ENCODE peak calls at places on chromosomes 6 and 20, in five cellular contexts. Y, A, E, J and N are unnamed samples.

GRCh38 chr6:149766156-149766768 is 16.7 kb downstream of the PCMT1 start:
- DNase-seq in Y (no peak), A (no peak), J (no peak), E (no peak), N (no peak)

GRCh38 chr6:3321042-3321441 is 62.3 kb downstream of the PSMG4 start:
- DNase-seq in E (no peak), A (peak; percentile 52), J (no peak), Y (no peak), N (no peak)

GRCh38 chr6:49332781-49333180 is 130.3 kb downstream of the MMUT start:
- DNase-seq in A (no peak), Y (no peak), E (no peak), J (no peak), N (no peak)

GRCh38 chr6:170288091-170288631 is 2.7 kb downstream of the DLL1 start:
- DNase-seq in E (no peak), J (no peak), Y (peak; percentile 48), A (peak; percentile 74), N (no peak)

GRCh38 chr6:38755207-38755606 is 40.1 kb downstream of the DNAH8 start:
- DNase-seq in Y (no peak), E (no peak), J (no peak), A (no peak), N (no peak)

GRCh38 chr6:109769213-109769612 is 78.1 kb downstream of the FIG4 start:
- DNase-seq in Y (no peak), J (no peak), E (no peak), A (no peak), N (no peak)

GRCh38 chr20:4059631-4060030 is 44.3 kb upstream of the RNF24 start:
- DNase-seq in Y (no peak), E (no peak), J (no peak), A (no peak), N (no peak)

GRCh38 chr20:23995905-23996666 is 7.5 kb upstream of the GGTLC1 start:
- DNase-seq in A (no peak), Y (no peak), E (peak; percentile 80), J (peak; percentile 44), N (peak; percentile 62)

GRCh38 chr6:146905313-146905712 is 298.9 kb upstream of the STXBP5 start:
- DNase-seq in J (no peak), A (no peak), E (no peak), Y (no peak), N (no peak)

GRCh38 chr20:50366270-50367103 is 143.7 kb upstream of the PTPN1 start:
- DNase-seq in E (no peak), Y (no peak), A (no peak), J (no peak), N (peak; percentile 69)

GRCh38 chr6:129186988-129187387 is 304.1 kb downstream of the LAMA2 start:
- DNase-seq in A (no peak), J (no peak), E (no peak), Y (no peak), N (no peak)

GRCh38 chr6:136792945-136793289 is 640 bp upstream of the MAP3K5 start:
- DNase-seq in J (peak; percentile 93), Y (peak; percentile 94), A (peak; percentile 99), E (peak; percentile 89), N (peak; percentile 96)

GRCh38 chr6:85580878-85581267 is 12.8 kb downstream of the SNX14 start:
- DNase-seq in J (peak; percentile 40), Y (peak; percentile 80), E (no peak), A (no peak), N (no peak)

GRCh38 chr6:11172501-11173337 is 59.7 kb downstream of the NEDD9 start:
- DNase-seq in E (peak; percentile 70), A (peak; percentile 91), J (peak; percentile 68), Y (peak; percentile 76), N (peak; percentile 61)

GRCh38 chr20:24629668-24630067 is 160.2 kb downstream of the SYNDIG1 start:
- DNase-seq in E (peak; percentile 31), A (no peak), J (no peak), Y (no peak), N (no peak)

GRCh38 chr20:54475334-54476287 is at the start of gene DOK5:
- DNase-seq in Y (peak; percentile 72), A (no peak), E (peak; percentile 54), J (peak; percentile 59), N (peak; percentile 57)

GRCh38 chr20:10322073-10323012 is 103.7 kb downstream of the SNAP25 start:
- DNase-seq in E (no peak), J (no peak), A (no peak), Y (no peak), N (no peak)

GRCh38 chr6:25450469-25451198 is 171.5 kb downstream of the CARMIL1 start:
- DNase-seq in J (no peak), E (no peak), Y (no peak), A (no peak), N (no peak)

GRCh38 chr20:14817121-14817520 is 479.7 kb upstream of the FLRT3 start:
- DNase-seq in A (no peak), E (no peak), Y (no peak), J (no peak), N (no peak)

GRCh38 chr20:36860811-36861624 is 14.9 kb upstream of the TLDC2 start:
- DNase-seq in J (no peak), A (no peak), Y (no peak), E (no peak), N (no peak)
- H3K4me3 ChIP-seq in J (peak overlapping the region; percentile 77), A (peak overlapping the region; percentile 61), Y (peak overlapping the region; percentile 62), E (no peak overlapping the region), N (peak overlapping the region; percentile 46)

GRCh38 chr20:33719277-33719988 is 677 bp downstream of the PXMP4 start:
- DNase-seq in E (no peak), A (no peak), J (no peak), Y (no peak), N (no peak)
- H3K27ac ChIP-seq in E (no peak overlapping the region), A (peak overlapping the region; percentile 76), J (peak overlapping the region; percentile 79), Y (peak overlapping the region; percentile 84), N (no peak overlapping the region)

GRCh38 chr20:63005240-63005861 is 1.4 kb downstream of the BHLHE23 start:
- DNase-seq in A (no peak), J (no peak), Y (no peak), E (no peak), N (no peak)
- H3K4me3 ChIP-seq in A (no peak overlapping the region), J (peak overlapping the region; percentile 52), Y (no peak overlapping the region), E (no peak overlapping the region), N (no peak overlapping the region)

GRCh38 chr6:138250513-138251247 is 32.4 kb upstream of the PBOV1 start:
- DNase-seq in Y (no peak), E (no peak), J (peak; percentile 17), A (no peak), N (peak; percentile 79)
- H3K27ac ChIP-seq in Y (no peak overlapping the region), E (no peak overlapping the region), J (no peak overlapping the region), A (no peak overlapping the region), N (no peak overlapping the region)

GRCh38 chr6:47483853-47484546 is 6.4 kb downstream of the CD2AP start:
- DNase-seq in E (no peak), A (no peak), Y (no peak), J (no peak), N (no peak)
- H3K4me3 ChIP-seq in E (no peak overlapping the region), A (no peak overlapping the region), Y (no peak overlapping the region), J (no peak overlapping the region), N (no peak overlapping the region)